ENCODE peak calls at places on chromosomes 5 and 9, in four cellular contexts. One of them, this sample, is unnamed.

GRCh38 chr9:121914017-121914595 is 179.0 kb downstream of the TTLL11 start:
- DNase-seq in hepatocyte: no peak
- DNase-seq in neural progenitor cell: no peak
- DNase-seq in GM23338: no peak
- DNase-seq in this sample: no peak

GRCh38 chr9:118577121-118577520 is 792.1 kb downstream of the BRINP1 start:
- DNase-seq in GM23338: no peak
- DNase-seq in hepatocyte: no peak
- DNase-seq in neural progenitor cell: no peak
- DNase-seq in this sample: no peak

GRCh38 chr5:10705736-10706135 is 55.3 kb downstream of the DAP start:
- DNase-seq in hepatocyte: no peak
- DNase-seq in neural progenitor cell: no peak
- DNase-seq in GM23338: no peak
- DNase-seq in this sample: no peak

GRCh38 chr5:179267071-179267670 is 78.1 kb downstream of the ADAMTS2 start:
- DNase-seq in GM23338: no peak
- DNase-seq in hepatocyte: peak; percentile 3
- DNase-seq in neural progenitor cell: peak; percentile 28
- DNase-seq in this sample: no peak

GRCh38 chr5:64653776-64654175 is 36.5 kb upstream of the SHISAL2B start:
- DNase-seq in GM23338: no peak
- DNase-seq in neural progenitor cell: no peak
- DNase-seq in hepatocyte: no peak
- DNase-seq in this sample: no peak

GRCh38 chr5:34474573-34475021 is 181.5 kb upstream of the RAI14 start:
- DNase-seq in GM23338: peak; percentile 77
- DNase-seq in neural progenitor cell: peak; percentile 60
- DNase-seq in hepatocyte: peak; percentile 66
- DNase-seq in this sample: peak; percentile 52

GRCh38 chr9:76092572-76092971 is 202.1 kb downstream of the PCSK5 start:
- DNase-seq in GM23338: no peak
- DNase-seq in hepatocyte: no peak
- DNase-seq in neural progenitor cell: no peak
- DNase-seq in this sample: no peak

GRCh38 chr5:89327621-89328020 is 444.6 kb upstream of the MEF2C start:
- DNase-seq in neural progenitor cell: no peak
- DNase-seq in hepatocyte: no peak
- DNase-seq in GM23338: no peak
- DNase-seq in this sample: no peak

GRCh38 chr5:174793684-174794328 is 69.4 kb downstream of the MSX2 start:
- DNase-seq in neural progenitor cell: peak; percentile 89
- DNase-seq in hepatocyte: peak; percentile 85
- DNase-seq in GM23338: peak; percentile 90
- DNase-seq in this sample: peak; percentile 68

GRCh38 chr9:132383462-132383883 is 23.2 kb downstream of the TTF1 start:
- DNase-seq in neural progenitor cell: no peak
- DNase-seq in GM23338: no peak
- DNase-seq in hepatocyte: no peak
- DNase-seq in this sample: no peak

GRCh38 chr9:18397076-18397475 is 76.9 kb upstream of the ADAMTSL1 start:
- DNase-seq in GM23338: no peak
- DNase-seq in neural progenitor cell: no peak
- DNase-seq in hepatocyte: no peak
- DNase-seq in this sample: no peak

GRCh38 chr9:23739753-23740152 is 86.3 kb downstream of the ELAVL2 start:
- DNase-seq in hepatocyte: no peak
- DNase-seq in GM23338: peak; percentile 30
- DNase-seq in neural progenitor cell: no peak
- DNase-seq in this sample: no peak

GRCh38 chr5:60493372-60493771 is 206.6 kb downstream of the DEPDC1B start:
- DNase-seq in GM23338: no peak
- DNase-seq in hepatocyte: no peak
- DNase-seq in neural progenitor cell: no peak
- DNase-seq in this sample: no peak

GRCh38 chr9:27395484-27395921 is 98.6 kb upstream of the EQTN start:
- DNase-seq in hepatocyte: no peak
- DNase-seq in neural progenitor cell: peak; percentile 74
- DNase-seq in GM23338: peak; percentile 49
- DNase-seq in this sample: no peak

GRCh38 chr9:108271646-108272349 is 584.0 kb downstream of the ACTL7B start:
- DNase-seq in neural progenitor cell: peak; percentile 49
- DNase-seq in GM23338: peak; percentile 61
- DNase-seq in hepatocyte: peak; percentile 82
- DNase-seq in this sample: peak; percentile 79

GRCh38 chr5:147565524-147565923 is 55.7 kb upstream of the DPYSL3 start:
- DNase-seq in GM23338: no peak
- DNase-seq in hepatocyte: peak; percentile 18
- DNase-seq in neural progenitor cell: no peak
- DNase-seq in this sample: no peak

GRCh38 chr9:36317766-36318165 is 59.5 kb upstream of the GNE start:
- DNase-seq in neural progenitor cell: no peak
- DNase-seq in GM23338: peak; percentile 45
- DNase-seq in hepatocyte: peak; percentile 46
- DNase-seq in this sample: no peak

GRCh38 chr5:139979943-139980342 is 63.2 kb downstream of the NRG2 start:
- DNase-seq in neural progenitor cell: no peak
- DNase-seq in GM23338: no peak
- DNase-seq in hepatocyte: no peak
- DNase-seq in this sample: no peak

GRCh38 chr9:127262621-127263020 is 2.0 kb upstream of the GARNL3 start:
- DNase-seq in hepatocyte: no peak
- DNase-seq in GM23338: no peak
- DNase-seq in neural progenitor cell: no peak
- DNase-seq in this sample: no peak

GRCh38 chr5:40071870-40072269 is 607.8 kb upstream of the PTGER4 start:
- DNase-seq in GM23338: no peak
- DNase-seq in neural progenitor cell: no peak
- DNase-seq in hepatocyte: no peak
- DNase-seq in this sample: no peak

GRCh38 chr5:112318346-112318745 is 100.7 kb downstream of the EPB41L4A start:
- DNase-seq in GM23338: no peak
- DNase-seq in neural progenitor cell: no peak
- DNase-seq in hepatocyte: no peak
- DNase-seq in this sample: no peak

GRCh38 chr9:121650220-121651013 is 1.0 kb upstream of the DAB2IP start:
- DNase-seq in hepatocyte: peak; percentile 92
- DNase-seq in GM23338: peak; percentile 93
- DNase-seq in neural progenitor cell: peak; percentile 91
- DNase-seq in this sample: no peak

GRCh38 chr5:159905496-159905895 is 10.8 kb upstream of the ADRA1B start:
- DNase-seq in GM23338: no peak
- DNase-seq in hepatocyte: peak; percentile 47
- DNase-seq in neural progenitor cell: no peak
- DNase-seq in this sample: peak; percentile 12

GRCh38 chr5:66498791-66499207 is 97.4 kb upstream of the MAST4 start:
- DNase-seq in hepatocyte: peak; percentile 12
- DNase-seq in neural progenitor cell: peak; percentile 7
- DNase-seq in GM23338: peak; percentile 11
- DNase-seq in this sample: no peak

GRCh38 chr9:122378236-122378635 is 7.4 kb downstream of the PTGS1 start:
- DNase-seq in neural progenitor cell: no peak
- DNase-seq in GM23338: no peak
- DNase-seq in hepatocyte: no peak
- DNase-seq in this sample: no peak

GRCh38 chr9:92146610-92147009 is 31.4 kb upstream of the SPTLC1 start:
- DNase-seq in neural progenitor cell: no peak
- DNase-seq in GM23338: no peak
- DNase-seq in hepatocyte: no peak
- DNase-seq in this sample: no peak

GRCh38 chr9:126298319-126298801 is 28.3 kb upstream of the MVB12B start:
- DNase-seq in hepatocyte: peak; percentile 64
- DNase-seq in neural progenitor cell: peak; percentile 34
- DNase-seq in GM23338: peak; percentile 43
- DNase-seq in this sample: no peak

GRCh38 chr9:70021026-70021571 is 22.5 kb upstream of the MAMDC2 start:
- DNase-seq in GM23338: no peak
- DNase-seq in hepatocyte: no peak
- DNase-seq in neural progenitor cell: no peak
- DNase-seq in this sample: no peak

GRCh38 chr5:36273809-36274526 is 27.7 kb downstream of the RANBP3L start:
- DNase-seq in hepatocyte: no peak
- DNase-seq in neural progenitor cell: no peak
- DNase-seq in GM23338: no peak
- DNase-seq in this sample: peak; percentile 22
- H3K4me1 ChIP-seq in hepatocyte: no peaks in the 10 kb centered on the region
- H3K4me1 ChIP-seq in neural progenitor cell: peaks cover 12% of the 10 kb centered on the region
- H3K4me1 ChIP-seq in GM23338: no peaks in the 10 kb centered on the region
- H3K4me1 ChIP-seq in this sample: no peaks in the 10 kb centered on the region

GRCh38 chr9:90801507-90802289 is at the start of gene SYK:
- DNase-seq in hepatocyte: peak; percentile 56
- DNase-seq in GM23338: peak; percentile 80
- DNase-seq in neural progenitor cell: peak; percentile 60
- DNase-seq in this sample: peak; percentile 78
- TF ChIP-seq EZH2 in hepatocyte: peak; percentile 66
- TF ChIP-seq EZH2 in GM23338: no peak
- TF ChIP-seq EZH2 in neural progenitor cell: peak; percentile 95
- TF ChIP-seq EZH2 in this sample: no peak

GRCh38 chr5:131605086-131605485 is 29.9 kb downstream of the RAPGEF6 start:
- DNase-seq in neural progenitor cell: no peak
- DNase-seq in hepatocyte: no peak
- DNase-seq in GM23338: no peak
- DNase-seq in this sample: no peak
- H3K79me2 ChIP-seq in neural progenitor cell: peaks cover 44% of the 10 kb centered on the region
- H3K79me2 ChIP-seq in hepatocyte: peaks cover 62% of the 10 kb centered on the region
- H3K79me2 ChIP-seq in GM23338: peaks cover 66% of the 10 kb centered on the region
- H3K79me2 ChIP-seq in this sample: peaks cover 67% of the 10 kb centered on the region

GRCh38 chr9:128579194-128579593 is 26.8 kb downstream of the SPTAN1 start:
- DNase-seq in hepatocyte: no peak
- DNase-seq in GM23338: no peak
- DNase-seq in neural progenitor cell: no peak
- DNase-seq in this sample: no peak
- H3K4me1 ChIP-seq in hepatocyte: no peaks in the 10 kb centered on the region
- H3K4me1 ChIP-seq in GM23338: no peaks in the 10 kb centered on the region
- H3K4me1 ChIP-seq in neural progenitor cell: no peaks in the 10 kb centered on the region
- H3K4me1 ChIP-seq in this sample: no peaks in the 10 kb centered on the region

GRCh38 chr5:92956886-92957285 is 624.1 kb downstream of the NR2F1-AS1 start:
- DNase-seq in neural progenitor cell: no peak
- DNase-seq in hepatocyte: no peak
- DNase-seq in GM23338: no peak
- DNase-seq in this sample: no peak

GRCh38 chr5:92951746-92952145 is 629.3 kb downstream of the NR2F1-AS1 start:
- DNase-seq in hepatocyte: no peak
- DNase-seq in neural progenitor cell: no peak
- DNase-seq in GM23338: no peak
- DNase-seq in this sample: no peak

GRCh38 chr5:92946546-92946945 is 634.5 kb downstream of the NR2F1-AS1 start:
- DNase-seq in neural progenitor cell: no peak
- DNase-seq in GM23338: no peak
- DNase-seq in hepatocyte: no peak
- DNase-seq in this sample: no peak

DNA sequence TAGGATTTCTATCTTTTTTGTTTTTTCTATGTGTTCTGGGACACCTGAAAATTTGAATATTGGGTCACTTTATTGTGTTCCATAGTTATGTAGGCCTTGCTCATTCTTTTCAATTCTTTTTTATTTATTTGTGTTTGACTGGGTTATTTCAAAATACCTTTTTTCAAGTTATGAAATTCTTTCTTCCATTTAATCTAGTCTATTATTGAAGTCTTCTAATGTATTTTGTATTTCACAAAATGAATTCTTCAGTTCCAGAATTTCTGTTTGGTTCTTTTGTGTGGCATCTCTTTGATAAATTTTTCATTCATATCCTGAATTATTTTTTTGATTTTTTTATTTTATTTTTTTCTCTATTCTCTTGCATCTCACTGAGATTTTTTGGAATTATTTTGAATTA is 628.8 kb downstream of the NR2F1-AS1 start:
- DNase-seq in GM23338: no peak
- DNase-seq in hepatocyte: no peak
- DNase-seq in neural progenitor cell: no peak
- DNase-seq in this sample: no peak
- TF ChIP-seq EZH2 in GM23338: no peak
- TF ChIP-seq EZH2 in hepatocyte: no peak
- TF ChIP-seq EZH2 in neural progenitor cell: no peak
- TF ChIP-seq EZH2 in this sample: no peak

DNA sequence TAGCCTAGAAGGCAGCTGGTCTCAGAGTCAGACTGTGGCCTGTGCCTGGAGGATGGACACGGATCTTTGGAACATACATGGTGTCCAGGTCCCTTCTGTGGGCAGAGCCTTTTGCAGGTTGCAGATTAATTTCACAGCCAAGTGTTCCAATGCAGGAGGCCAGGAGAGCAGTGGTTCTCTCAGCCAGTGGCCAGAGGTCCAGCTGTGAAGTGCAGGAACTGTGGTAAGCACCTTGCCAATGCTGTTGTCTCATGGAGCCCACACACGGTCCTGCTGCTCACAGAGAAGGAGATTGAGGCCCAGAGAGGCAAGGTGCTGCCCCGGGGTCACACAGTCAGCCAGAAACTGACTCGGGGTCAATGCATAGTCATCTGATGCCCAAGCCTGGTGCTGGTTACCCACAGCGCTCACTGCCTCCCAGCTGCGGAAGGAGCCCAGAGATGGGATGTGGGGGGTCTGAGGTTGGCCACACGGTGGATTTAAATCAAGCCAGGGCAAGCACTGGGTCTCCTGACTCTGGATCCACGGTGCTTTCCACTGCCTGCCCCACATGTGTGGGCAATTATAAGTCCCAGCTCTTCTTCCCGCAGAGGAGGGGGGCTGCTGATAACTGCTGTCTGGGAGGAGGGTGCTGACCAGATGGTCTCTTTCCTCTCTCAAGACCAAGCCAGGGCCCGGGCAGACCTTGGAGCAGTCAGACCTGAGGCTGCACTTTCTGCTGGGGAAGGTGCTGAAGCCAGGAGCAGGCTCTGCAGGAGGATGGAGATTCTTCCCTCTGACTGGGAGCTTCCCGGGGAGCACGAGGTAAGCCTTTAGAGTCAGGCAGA is 2.8 kb downstream of the PDGFRB start:
- DNase-seq in GM23338: no peak
- DNase-seq in neural progenitor cell: no peak
- DNase-seq in hepatocyte: no peak
- DNase-seq in this sample: no peak
- H3K79me2 ChIP-seq in GM23338: no peaks in the 10 kb centered on the region
- H3K79me2 ChIP-seq in neural progenitor cell: no peaks in the 10 kb centered on the region
- H3K79me2 ChIP-seq in hepatocyte: peaks cover 67% of the 10 kb centered on the region
- H3K79me2 ChIP-seq in this sample: no peaks in the 10 kb centered on the region

GRCh38 chr5:14831006-14831338 is 40.6 kb downstream of the ANKH start:
- DNase-seq in neural progenitor cell: no peak
- DNase-seq in hepatocyte: no peak
- DNase-seq in GM23338: no peak
- DNase-seq in this sample: no peak
- H3K4me1 ChIP-seq in neural progenitor cell: peaks cover 10% of the 10 kb centered on the region
- H3K4me1 ChIP-seq in hepatocyte: no peaks in the 10 kb centered on the region
- H3K4me1 ChIP-seq in GM23338: no peaks in the 10 kb centered on the region
- H3K4me1 ChIP-seq in this sample: no peaks in the 10 kb centered on the region